ENCODE peak calls at places on chromosomes 2 and 18, in seven cellular contexts. B is K562, M is A549, G is IMR-90, W is HCT116, K is H1, P is HepG2. U is an unnamed sample. For H3K4me1, the result is how much of the 10 kb centered on the place peaks cover.

GRCh38 chr2:2571301-2572198 is 240.5 kb upstream of the MYT1L start:
- DNase-seq in B (no peak), M (no peak), G (no peak), W (no peak), K (peak), P (no peak), U (no peak)

GRCh38 chr2:160472839-160473251 is 20.8 kb downstream of the RBMS1 start:
- DNase-seq in B (no peak), M (no peak), G (peak), W (no peak), K (no peak), P (no peak), U (no peak)

GRCh38 chr2:219692521-219692920 is 65.1 kb downstream of the SLC4A3 start:
- DNase-seq in B (no peak), M (no peak), G (no peak), W (no peak), K (no peak), P (no peak), U (no peak)

GRCh38 chr2:95278051-95278471 is 3.8 kb downstream of the PROM2 start:
- DNase-seq in B (peak), M (no peak), G (peak), W (peak), K (no peak), P (no peak), U (no peak)

GRCh38 chr2:200772620-200773019 is 39.1 kb upstream of the BZW1 start:
- DNase-seq in B (no peak), M (no peak), G (no peak), W (no peak), K (no peak), P (no peak), U (no peak)

GRCh38 chr18:76426738-76427305 is 68.2 kb downstream of the ZNF516 start:
- DNase-seq in B (peak), M (peak), G (no peak), W (peak), K (peak), P (peak), U (no peak)

GRCh38 chr18:46831434-46831833 is 74.6 kb upstream of the ST8SIA5 start:
- DNase-seq in B (no peak), M (no peak), G (no peak), W (no peak), K (no peak), P (no peak), U (no peak)

GRCh38 chr2:136118819-136119716 is 1.1 kb upstream of the CXCR4 start:
- DNase-seq in B (peak), M (no peak), G (no peak), W (no peak), K (peak), P (no peak), U (no peak)

GRCh38 chr2:84919885-84920580 is 14.6 kb downstream of the TMSB10 start:
- DNase-seq in B (peak), M (peak), G (peak), W (peak), K (no peak), P (peak), U (no peak)

GRCh38 chr18:63683152-63683551 is 19.6 kb upstream of the SERPINB11 start:
- DNase-seq in B (no peak), M (peak), G (peak), W (no peak), K (no peak), P (no peak), U (no peak)

GRCh38 chr2:63790913-63791312 is 50.8 kb upstream of the UGP2 start:
- DNase-seq in B (no peak), M (peak), G (peak), W (no peak), K (no peak), P (no peak), U (no peak)

GRCh38 chr2:1727796-1728474 is 16.4 kb downstream of the PXDN start:
- DNase-seq in B (no peak), M (no peak), G (no peak), W (no peak), K (peak), P (no peak), U (no peak)

GRCh38 chr2:30860003-30860402 is 52.8 kb upstream of the CAPN13 start:
- DNase-seq in B (no peak), M (no peak), G (no peak), W (no peak), K (no peak), P (no peak), U (no peak)

GRCh38 chr2:46363535-46364170 is 66.4 kb downstream of the EPAS1 start:
- DNase-seq in B (no peak), M (no peak), G (peak), W (no peak), K (no peak), P (no peak), U (no peak)

GRCh38 chr2:4101938-4102337 is 398.6 kb downstream of the DCDC2C start:
- DNase-seq in B (no peak), M (no peak), G (no peak), W (no peak), K (no peak), P (no peak), U (no peak)

GRCh38 chr2:144679942-144680341 is 160.0 kb upstream of the ZEB2 start:
- DNase-seq in B (no peak), M (no peak), G (no peak), W (no peak), K (no peak), P (no peak), U (no peak)

DNA sequence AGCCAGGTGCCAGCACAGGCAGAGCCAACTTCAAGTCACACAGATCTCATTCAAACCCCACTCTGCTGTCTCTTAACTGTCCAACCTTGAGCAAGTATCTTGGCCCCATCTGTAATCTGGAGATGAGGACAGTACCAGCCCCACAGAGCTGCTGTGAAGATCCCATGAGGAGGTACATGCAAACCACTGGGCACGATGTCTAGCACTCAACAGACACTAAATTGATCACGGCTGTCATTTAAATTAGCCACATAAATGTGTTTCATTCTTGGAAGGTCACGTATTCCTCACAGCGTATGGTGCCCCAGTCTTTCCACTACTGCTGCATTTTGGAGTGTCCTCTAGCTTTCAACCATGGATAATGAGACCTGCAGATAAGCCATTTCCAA is 167.6 kb upstream of the ID2 start:
- DNase-seq in B (no peak), M (no peak), G (no peak), W (no peak), K (no peak), P (no peak), U (no peak)
- H3K4me2 ChIP-seq in B (no peak), M (no peak), G (no peak), W (no peak), K (no peak), P (no peak), U (peak)

GRCh38 chr2:237819231-237819630 is 20.7 kb downstream of the RBM44 start:
- DNase-seq in B (no peak), M (no peak), G (peak), W (no peak), K (no peak), P (no peak), U (no peak)
- TF ChIP-seq CEBPB in B (no peak), M (no peak), G (no peak), W (no peak), K (no peak), P (no peak), U (no peak)

DNA sequence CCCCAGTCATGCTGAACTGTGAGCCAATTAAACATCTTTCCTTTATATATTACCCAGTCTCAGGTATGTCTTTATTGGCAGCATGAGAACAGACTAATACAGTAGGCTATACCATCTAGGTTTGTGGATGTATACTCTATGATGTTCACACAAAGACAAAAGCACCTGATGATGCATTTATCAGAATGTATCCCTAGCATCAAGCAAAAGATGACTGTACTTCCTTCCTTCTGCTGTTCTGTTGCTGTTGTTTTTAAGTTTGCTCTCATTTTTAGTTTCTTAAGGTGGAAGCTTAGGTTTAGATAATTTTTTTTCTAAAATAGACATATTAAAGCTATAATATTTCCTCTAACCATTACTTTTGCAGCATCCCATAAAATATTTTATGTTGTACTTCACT is 12.4 kb downstream of the ZSCAN30 start:
- DNase-seq in B (no peak), M (no peak), G (no peak), W (no peak), K (no peak), P (no peak), U (no peak)
- H3K4me1 ChIP-seq in B (under half), M (under half), G (under half), W (under half), K (under half), P (under half), U (under half)

DNA sequence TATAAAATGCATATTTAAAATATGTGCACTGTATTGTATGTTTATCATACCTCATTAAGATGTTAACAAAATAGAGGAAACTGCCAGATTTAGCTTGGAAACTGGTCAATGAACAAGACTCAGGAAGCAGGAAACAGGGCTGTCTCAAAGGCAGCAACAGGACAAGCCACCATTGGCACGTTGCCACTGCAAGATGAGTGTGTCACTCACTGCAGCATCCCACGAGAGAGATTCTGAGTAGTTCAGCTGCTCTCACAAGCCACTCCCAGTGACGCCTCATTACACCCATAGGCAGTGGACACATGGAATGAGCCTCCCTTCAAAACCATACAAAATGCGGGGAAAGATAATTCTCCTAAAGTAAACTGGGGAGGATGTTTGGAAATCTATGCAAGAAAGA is 181.8 kb upstream of the DLGAP1 start:
- DNase-seq in B (peak), M (no peak), G (no peak), W (no peak), K (no peak), P (no peak), U (no peak)
- H3K4me2 ChIP-seq in B (no peak), M (no peak), G (no peak), W (no peak), K (no peak), P (no peak), U (no peak)

GRCh38 chr18:58584219-58585127 is 44.4 kb downstream of the ALPK2 start:
- DNase-seq in B (no peak), M (peak), G (peak), W (no peak), K (no peak), P (no peak), U (no peak)
- TF ChIP-seq CEBPB in B (no peak), M (no peak), G (no peak), W (no peak), K (no peak), P (no peak), U (no peak)

GRCh38 chr2:68730828-68731227 is 3.8 kb upstream of the ARHGAP25 start:
- DNase-seq in B (no peak), M (peak), G (peak), W (no peak), K (no peak), P (no peak), U (no peak)
- H3K4me1 ChIP-seq in B (under half), M (under half), G (under half), W (under half), K (under half), P (under half), U (under half)

GRCh38 chr2:197577446-197577845 is 61.6 kb downstream of the MOB4 start:
- DNase-seq in B (no peak), M (no peak), G (no peak), W (no peak), K (no peak), P (no peak), U (no peak)
- H3K4me2 ChIP-seq in B (no peak), M (peak), G (no peak), W (no peak), K (no peak), P (no peak), U (no peak)